ENCODE peak calls at places on chromosomes 16 and 17, in ten cellular contexts. O is NCI-H1694; Y is IMR-90; U is stimulated activated CD4-positive, alpha-beta T cell treated with anti-CD3 and anti-CD28 coated beads, Interleukin-15, amount 100 ng/mL, for 48 hours; V is CD4-positive, CD25-positive, alpha-beta regulatory T cell; R is KG1; H is tibial artery; F is mammary epithelial cell; W is RWPE1; T is astrocyte of the spinal cord. P is an unnamed sample.

GRCh38 chr17:77844681-77845080 is 113.8 kb upstream of the TNRC6C start:
- DNase-seq in W (no peak), U (no peak), R (no peak), V (no peak), T (no peak), H (no peak), Y (no peak), O (no peak), F (no peak), P (no peak)

GRCh38 chr17:8212312-8213180 is 2.2 kb upstream of the AURKB start:
- DNase-seq in Y (no peak), F (no peak), U (no peak), V (no peak), H (no peak), T (no peak), R (no peak), O (no peak), W (no peak), P (peak)

GRCh38 chr17:7466644-7467341 is 12.6 kb downstream of the ZBTB4 start:
- DNase-seq in O (no peak), W (no peak), U (no peak), T (peak), Y (peak), H (peak), V (no peak), F (peak), R (no peak), P (peak)

GRCh38 chr17:17819561-17819995 is 17.2 kb downstream of the SREBF1 start:
- DNase-seq in O (no peak), T (peak), V (peak), U (peak), R (no peak), H (peak), Y (peak), W (peak), F (peak), P (peak)

GRCh38 chr16:52993179-52993578 is 59.5 kb downstream of the CHD9NB start:
- DNase-seq in U (no peak), H (no peak), W (no peak), V (no peak), Y (no peak), F (no peak), R (no peak), T (no peak), O (no peak), P (no peak)

GRCh38 chr17:78337244-78338109 is 22.4 kb downstream of the SOCS3 start:
- DNase-seq in Y (peak), U (no peak), O (no peak), F (peak), T (peak), H (no peak), R (no peak), V (no peak), W (peak), P (peak)

GRCh38 chr16:82681592-82681991 is 54.8 kb downstream of the CDH13 start:
- DNase-seq in H (no peak), W (no peak), V (no peak), R (no peak), F (no peak), O (no peak), Y (no peak), T (no peak), U (no peak), P (no peak)

GRCh38 chr17:32161506-32162365 is 19.4 kb downstream of the RHOT1 start:
- DNase-seq in U (no peak), W (peak), Y (peak), F (peak), H (no peak), O (no peak), T (peak), R (no peak), V (no peak), P (peak)

GRCh38 chr17:39650121-39650579 is 13.2 kb downstream of the STARD3 start:
- DNase-seq in W (no peak), Y (no peak), V (no peak), H (no peak), F (no peak), R (no peak), T (no peak), O (no peak), U (no peak), P (no peak)

GRCh38 chr17:17060930-17061329 is 18.7 kb downstream of the MPRIP start:
- DNase-seq in T (no peak), H (peak), W (no peak), U (no peak), Y (no peak), F (no peak), R (no peak), O (no peak), V (no peak), P (no peak)

GRCh38 chr16:22886908-22887307 is 72.9 kb downstream of the HS3ST2 start:
- DNase-seq in U (no peak), Y (no peak), F (peak), W (no peak), R (no peak), V (no peak), O (no peak), T (no peak), H (no peak), P (no peak)

GRCh38 chr17:30449480-30449879 is 27.7 kb upstream of the GOSR1 start:
- DNase-seq in H (peak), R (no peak), T (peak), O (no peak), U (no peak), V (no peak), W (no peak), F (no peak), Y (peak), P (no peak)